ENCODE peak calls at places on chromosomes 3 and 15, in four cellular contexts. V is ovary, H is psoas muscle, X is foreskin keratinocyte. C is an unnamed sample. For H3K4me1, the result is how much of the 10 kb centered on the place peaks cover.

GRCh38 chr3:63689285-63689684 is 36.8 kb downstream of the SNTN start:
- DNase-seq in V (no peak), H (no peak), X (no peak), C (no peak)

GRCh38 chr15:48577495-48577894 is 68.0 kb downstream of the FBN1 start:
- DNase-seq in V (no peak), X (peak), H (no peak), C (no peak)

GRCh38 chr3:2166552-2166951 is 67.9 kb downstream of the CNTN4 start:
- DNase-seq in H (no peak), V (no peak), X (no peak), C (no peak)

GRCh38 chr3:187951452-187952190 is 202.3 kb upstream of the LPP start:
- DNase-seq in V (no peak), X (no peak), H (no peak), C (no peak)

GRCh38 chr3:117454928-117455327 is 745.3 kb downstream of the TUSC7 start:
- DNase-seq in H (no peak), X (no peak), V (no peak), C (no peak)

GRCh38 chr3:127266186-127266585 is 21.7 kb downstream of the PRR20G start:
- DNase-seq in V (no peak), H (no peak), X (no peak), C (no peak)

GRCh38 chr15:44286814-44287555 is 1.5 kb upstream of the GOLM2 start:
- DNase-seq in V (peak), X (no peak), H (no peak), C (no peak)

GRCh38 chr15:68034071-68034470 is 20.0 kb upstream of the PIAS1 start:
- DNase-seq in H (no peak), X (no peak), V (no peak), C (no peak)

GRCh38 chr3:177778633-177779032 is 581.4 kb upstream of the TBL1XR1 start:
- DNase-seq in H (no peak), X (no peak), V (no peak), C (no peak)

GRCh38 chr15:100721758-100722550 is 119.6 kb downstream of the ASB7 start:
- DNase-seq in X (peak), H (peak), V (peak), C (peak)

GRCh38 chr15:88113909-88114308 is 142.6 kb downstream of the NTRK3 start:
- DNase-seq in V (no peak), X (no peak), H (no peak), C (no peak)

GRCh38 chr3:10551821-10552630 is 46.6 kb upstream of the ATP2B2 start:
- DNase-seq in H (peak), V (no peak), X (peak), C (no peak)

GRCh38 chr15:75153084-75153483 is 48.6 kb upstream of the C15orf39 start:
- DNase-seq in V (no peak), H (no peak), X (no peak), C (no peak)

GRCh38 chr3:172666873-172667694 is 43.8 kb downstream of the NCEH1 start:
- DNase-seq in H (peak), X (peak), V (peak), C (peak)
- H3K4me1 ChIP-seq in H (under half), X (under half), V (under half), C (under half)

GRCh38 chr3:78414261-78414660 is 1353.5 kb downstream of the ROBO1 start:
- DNase-seq in H (no peak), X (no peak), V (no peak), C (no peak)

GRCh38 chr3:78406396-78406795 is 1361.4 kb downstream of the ROBO1 start:
- DNase-seq in V (no peak), X (no peak), H (no peak), C (no peak)

GRCh38 chr3:78405745-78406144 is 1362.1 kb downstream of the ROBO1 start:
- DNase-seq in X (no peak), H (no peak), V (no peak), C (no peak)

GRCh38 chr3:78410077-78410476 is 1357.7 kb downstream of the ROBO1 start:
- DNase-seq in H (no peak), V (no peak), X (no peak), C (no peak)
- H3K4me1 ChIP-seq in H (under half), V (under half), X (under half), C (under half)

DNA sequence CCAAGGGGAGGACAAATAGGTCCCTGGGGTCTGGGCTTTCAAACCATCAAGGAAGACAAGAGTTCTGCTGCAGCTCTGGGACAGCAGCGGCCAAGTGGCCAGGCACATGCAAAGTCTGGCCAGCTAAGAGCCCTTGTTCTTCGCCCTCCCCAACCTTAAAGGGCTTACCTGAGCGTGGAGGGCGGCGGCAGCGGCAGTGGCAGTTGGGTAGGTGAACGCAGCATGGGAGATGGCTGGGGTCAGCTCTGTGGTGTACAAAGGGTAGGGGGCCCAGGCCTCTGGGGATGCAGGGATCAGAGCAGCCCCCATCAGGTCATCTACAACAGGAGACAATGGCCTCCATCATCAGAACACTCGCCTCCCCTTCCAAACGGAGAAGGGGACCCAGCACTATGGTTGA is 27.1 kb downstream of the RBPMS2 start:
- DNase-seq in H (no peak), V (no peak), X (no peak), C (no peak)
- H3K4me1 ChIP-seq in H (under half), V (under half), X (under half), C (under half)

DNA sequence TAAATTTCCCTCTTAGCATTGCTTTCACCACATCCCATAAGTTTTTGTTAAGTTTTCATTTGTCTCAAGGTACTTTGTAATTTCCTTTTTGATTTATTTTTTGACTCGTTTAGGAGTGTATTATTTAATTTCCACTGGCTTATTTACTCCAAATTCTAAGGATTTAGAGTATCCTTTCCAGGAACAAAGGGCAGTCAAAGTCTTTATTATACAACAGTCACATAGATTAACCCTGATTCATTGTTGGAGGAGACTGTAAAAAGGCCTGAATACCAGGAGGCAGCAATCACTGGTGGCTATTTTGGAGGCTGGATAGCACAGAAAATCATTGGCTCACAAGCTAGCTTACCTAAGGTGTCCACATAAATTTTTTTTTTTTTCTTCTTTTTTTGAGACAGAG is 39.9 kb downstream of the OIP5 start:
- DNase-seq in X (no peak), H (no peak), V (no peak), C (no peak)
- H3K4me1 ChIP-seq in X (under half), H (under half), V (under half), C (under half)

DNA sequence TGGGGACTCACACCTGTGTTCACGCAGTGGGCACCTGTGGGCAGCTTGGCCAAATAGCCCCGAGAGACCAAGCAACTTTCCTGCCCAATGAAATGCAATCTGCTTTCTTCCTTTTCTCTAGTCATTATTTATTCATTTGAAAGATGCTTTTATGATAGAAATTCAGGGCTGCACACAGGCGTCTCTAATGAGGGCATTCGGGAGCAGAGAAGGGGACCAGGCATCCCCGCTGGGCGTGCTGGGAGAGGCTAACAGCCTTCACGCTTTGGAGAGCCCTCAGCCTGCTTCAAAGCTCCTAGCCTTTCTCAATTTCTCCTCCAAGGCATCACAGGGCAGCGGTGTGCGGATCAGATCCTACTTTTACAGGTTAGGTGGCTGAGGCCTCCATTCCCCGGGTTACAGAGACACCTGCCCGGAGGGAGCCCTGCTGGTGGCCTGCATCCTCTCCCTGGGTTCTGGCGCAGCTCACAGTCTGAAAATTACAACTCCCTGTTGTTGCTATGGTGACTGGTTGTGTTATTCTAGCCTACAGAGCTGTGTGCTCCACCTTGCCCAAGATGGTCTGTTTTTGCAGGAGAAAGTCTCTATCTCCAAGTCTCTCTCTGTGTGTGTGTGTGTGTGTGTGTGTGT is 21.8 kb upstream of the KLF13 start:
- DNase-seq in X (no peak), V (no peak), H (no peak), C (no peak)
- H3K4me1 ChIP-seq in X (under half), V (under half), H (under half), C (under half)

C was measured in uterus.